ENCODE peak calls at places on chromosome 13, in five cellular contexts. Y is AG04450, R is progenitor cell of endocrine pancreas, H is DMS 273 treated with DMSO at 0.1 percent for 48 hours, I is mesendoderm. K is an unnamed sample.

GRCh38 chr13:43411741-43412140 is 375.0 kb downstream of the ENOX1 start:
- DNase-seq in I (no peak), Y (no peak), H (no peak), R (no peak), K (no peak)

GRCh38 chr13:55359067-55359466 is 1781.7 kb upstream of the PRR20A start:
- DNase-seq in Y (no peak), R (no peak), I (peak), H (no peak), K (no peak)

GRCh38 chr13:98821372-98822237 is 69.1 kb upstream of the SLC15A1 start:
- DNase-seq in Y (no peak), R (no peak), H (no peak), I (no peak), K (peak)

GRCh38 chr13:42110410-42111155 is 62.1 kb downstream of the DGKH start:
- DNase-seq in I (peak), R (no peak), H (peak), Y (peak), K (peak)

GRCh38 chr13:50783940-50784339 is 59.6 kb downstream of the DLEU7 start:
- DNase-seq in R (no peak), I (no peak), H (no peak), Y (no peak), K (no peak)

GRCh38 chr13:112781881-112782361 is 92.1 kb downstream of the ATP11A start:
- DNase-seq in R (no peak), Y (no peak), H (no peak), I (no peak), K (no peak)

GRCh38 chr13:29925457-29925856 is 75.0 kb upstream of the UBL3 start:
- DNase-seq in I (no peak), H (no peak), Y (no peak), R (no peak), K (peak)

GRCh38 chr13:83618966-83619365 is 263.3 kb downstream of the SLITRK1 start:
- DNase-seq in H (no peak), Y (no peak), I (no peak), R (no peak), K (peak)

GRCh38 chr13:75061909-75062308 is 420.1 kb downstream of the TBC1D4 start:
- DNase-seq in H (no peak), I (no peak), Y (no peak), R (no peak), K (no peak)

GRCh38 chr13:31767175-31767900 is 28.0 kb downstream of the RXFP2 start:
- DNase-seq in Y (peak), R (no peak), I (peak), H (no peak), K (peak)

GRCh38 chr13:37067874-37068273 is 8.4 kb upstream of the SUPT20H start:
- DNase-seq in Y (no peak), I (no peak), H (no peak), R (no peak), K (no peak)

GRCh38 chr13:89066868-89067466 is 1395.8 kb downstream of the SLITRK5 start:
- DNase-seq in Y (no peak), R (peak), I (peak), H (peak), K (peak)

GRCh38 chr13:24033527-24034302 is 126.8 kb upstream of the SPATA13 start:
- DNase-seq in R (no peak), Y (peak), H (no peak), I (no peak), K (peak)

GRCh38 chr13:89749888-89750287 is 1597.6 kb upstream of the MIR17HG start:
- DNase-seq in I (no peak), R (no peak), Y (no peak), H (no peak), K (no peak)

GRCh38 chr13:39998166-39998565 is 342.7 kb downstream of the COG6 start:
- DNase-seq in R (no peak), I (no peak), Y (no peak), H (no peak), K (no peak)

GRCh38 chr13:64428196-64428595 is 2801.9 kb downstream of the PCDH9 start:
- DNase-seq in I (no peak), Y (peak), R (no peak), H (no peak), K (peak)

GRCh38 chr13:27334774-27335490 is 64.3 kb downstream of the RASL11A start:
- DNase-seq in H (no peak), Y (peak), R (no peak), I (no peak), K (peak)

GRCh38 chr13:97222934-97223710 is 989 bp downstream of the MBNL2 start:
- DNase-seq in R (no peak), Y (no peak), H (no peak), I (no peak), K (no peak)

GRCh38 chr13:45861352-45861751 is 9.8 kb upstream of the SIAH3 start:
- DNase-seq in H (no peak), Y (no peak), I (no peak), R (no peak), K (peak)

K was measured in skeletal muscle cell.